ENCODE peak calls at places on chromosome 7, in eight cellular contexts. L, P, C, E, D, H, Q and R are unnamed samples.

GRCh38 chr7:80434043-80434442 is 77.8 kb downstream of the GNAT3 start:
- DNase-seq in E (no peak), H (no peak), C (no peak), Q (no peak), L (no peak), P (no peak), D (no peak), R (no peak)

GRCh38 chr7:90626011-90626410 is 29.9 kb downstream of the CDK14 start:
- DNase-seq in C (no peak), Q (peak; percentile 71), L (no peak), D (peak; percentile 76), E (no peak), H (peak; percentile 81), P (no peak), R (no peak)

GRCh38 chr7:145784809-145785780 is 331.5 kb upstream of the CNTNAP2 start:
- DNase-seq in Q (no peak), E (no peak), P (no peak), L (no peak), D (no peak), H (no peak), C (no peak), R (no peak)

GRCh38 chr7:77993823-77994222 is 195.2 kb downstream of the PHTF2 start:
- DNase-seq in D (no peak), L (no peak), P (no peak), E (no peak), C (no peak), Q (no peak), H (no peak), R (no peak)

GRCh38 chr7:37724732-37725131 is 41.2 kb downstream of the GPR141 start:
- DNase-seq in H (no peak), E (no peak), L (no peak), Q (no peak), D (no peak), P (no peak), C (no peak), R (no peak)

GRCh38 chr7:127322832-127323231 is 69.7 kb downstream of the ZNF800 start:
- DNase-seq in L (no peak), H (no peak), Q (no peak), E (no peak), D (no peak), P (no peak), C (no peak), R (no peak)

GRCh38 chr7:71559214-71559613 is 427.3 kb downstream of the GALNT17 start:
- DNase-seq in E (no peak), D (no peak), C (no peak), Q (no peak), P (no peak), L (no peak), H (no peak), R (no peak)

GRCh38 chr7:85261341-85261740 is 74.5 kb upstream of the SEMA3D start:
- DNase-seq in Q (peak; percentile 16), H (peak; percentile 1), C (no peak), E (no peak), L (no peak), P (no peak), D (peak; percentile 3), R (no peak)

GRCh38 chr7:157684157-157684595 is 347.4 kb downstream of the DNAJB6 start:
- DNase-seq in E (no peak), L (no peak), Q (no peak), C (no peak), P (no peak), D (no peak), H (peak; percentile 30), R (no peak)

GRCh38 chr7:82481499-82482097 is 38.0 kb upstream of the CACNA2D1 start:
- DNase-seq in C (no peak), D (peak; percentile 46), Q (peak; percentile 38), P (no peak), L (peak; percentile 9), H (peak; percentile 2), E (no peak), R (peak; percentile 32)

GRCh38 chr7:30752979-30753378 is 1.0 kb downstream of the INMT start:
- DNase-seq in Q (no peak), P (no peak), D (peak; percentile 83), H (peak; percentile 17), L (no peak), E (no peak), C (peak; percentile 66), R (no peak)

GRCh38 chr7:104928721-104929400 is 85.1 kb upstream of the KMT2E start:
- DNase-seq in E (no peak), L (no peak), C (no peak), H (no peak), P (no peak), Q (peak; percentile 23), D (no peak), R (no peak)

GRCh38 chr7:137462074-137462715 is 118.7 kb upstream of the PTN start:
- DNase-seq in P (no peak), C (no peak), Q (no peak), E (no peak), L (no peak), D (peak; percentile 21), H (peak; percentile 62), R (no peak)

GRCh38 chr7:33183504-33183903 is 54.1 kb downstream of the BBS9 start:
- DNase-seq in H (no peak), E (no peak), D (no peak), L (no peak), P (no peak), C (no peak), Q (peak; percentile 63), R (no peak)

GRCh38 chr7:1103009-1103788 is 15.3 kb downstream of the GPER1 start:
- DNase-seq in H (no peak), P (no peak), L (peak; percentile 46), D (no peak), E (no peak), Q (no peak), C (no peak), R (no peak)

GRCh38 chr7:77783111-77783510 is 15.1 kb downstream of the TMEM60 start:
- DNase-seq in P (no peak), D (no peak), C (no peak), H (peak; percentile 33), Q (no peak), E (no peak), L (no peak), R (no peak)

GRCh38 chr7:69434350-69434749 is 163.9 kb upstream of the AUTS2 start:
- DNase-seq in L (no peak), H (peak; percentile 97), D (peak; percentile 43), Q (no peak), E (no peak), C (no peak), P (no peak), R (no peak)

GRCh38 chr7:2190531-2190930 is 42.2 kb downstream of the MAD1L1 start:
- DNase-seq in L (no peak), P (no peak), E (no peak), C (no peak), Q (peak; percentile 51), H (peak; percentile 89), D (no peak), R (no peak)

GRCh38 chr7:107446531-107446930 is 23.3 kb upstream of the GPR22 start:
- DNase-seq in H (peak; percentile 53), C (no peak), D (no peak), Q (peak; percentile 29), P (no peak), E (no peak), L (no peak), R (no peak)

GRCh38 chr7:21996641-21997040 is 50.9 kb upstream of the CDCA7L start:
- DNase-seq in E (no peak), C (no peak), H (no peak), L (no peak), Q (no peak), P (no peak), D (no peak), R (no peak)

GRCh38 chr7:137948845-137949330 is 53.0 kb downstream of the CREB3L2 start:
- DNase-seq in L (no peak), E (no peak), D (no peak), H (no peak), Q (no peak), P (no peak), C (no peak), R (no peak)

GRCh38 chr7:83001362-83002040 is 161.2 kb downstream of the PCLO start:
- DNase-seq in Q (peak; percentile 44), L (no peak), D (no peak), H (peak; percentile 60), P (no peak), C (no peak), E (no peak), R (no peak)

GRCh38 chr7:30977896-30978564 is 14.3 kb downstream of the GHRHR start:
- DNase-seq in P (no peak), E (no peak), Q (peak; percentile 15), L (peak; percentile 72), D (peak; percentile 33), H (no peak), C (no peak), R (peak; percentile 19)

GRCh38 chr7:64046041-64046389 is 781 bp downstream of the ZNF727 start:
- DNase-seq in C (no peak), H (no peak), D (no peak), P (no peak), E (no peak), L (no peak), Q (no peak), R (no peak)
- H3K4me3 ChIP-seq in C (peak overlapping the region; percentile 66), H (no peak overlapping the region), D (no peak overlapping the region), P (no peak overlapping the region), E (peak overlapping the region; percentile 56), L (no peak overlapping the region), Q (peak overlapping the region; percentile 57), R (no peak overlapping the region)

GRCh38 chr7:23380556-23380955 is 81.4 kb downstream of the MALSU1 start:
- DNase-seq in C (no peak), E (no peak), D (no peak), P (no peak), Q (no peak), L (no peak), H (no peak), R (no peak)
- H3K27ac ChIP-seq in C (no peak overlapping the region), E (no peak overlapping the region), D (no peak overlapping the region), P (no peak overlapping the region), Q (peak overlapping the region; percentile 50), L (no peak overlapping the region), H (no peak overlapping the region), R (no peak overlapping the region)

GRCh38 chr7:108614903-108615302 is 45.2 kb downstream of the DNAJB9 start:
- DNase-seq in E (no peak), H (no peak), Q (no peak), D (no peak), C (no peak), P (no peak), L (no peak), R (no peak)
- H3K4me3 ChIP-seq in E (no peak overlapping the region), H (no peak overlapping the region), Q (no peak overlapping the region), D (no peak overlapping the region), C (no peak overlapping the region), P (no peak overlapping the region), L (no peak overlapping the region), R (no peak overlapping the region)

GRCh38 chr7:44196450-44196872 is 4.3 kb upstream of the YKT6 start:
- DNase-seq in E (no peak), P (peak; percentile 9), H (no peak), L (peak; percentile 75), D (peak; percentile 69), Q (peak; percentile 69), C (no peak), R (peak; percentile 24)

GRCh38 chr7:44197487-44197886 is 3.3 kb upstream of the YKT6 start:
- DNase-seq in E (no peak), L (no peak), H (no peak), D (no peak), C (no peak), Q (no peak), P (no peak), R (no peak)

GRCh38 chr7:44194562-44195145 is 5.4 kb upstream of the GCK start:
- DNase-seq in Q (no peak), L (no peak), C (no peak), E (no peak), P (no peak), D (no peak), H (no peak), R (no peak)

GRCh38 chr7:44194069-44194468 is 4.8 kb upstream of the GCK start:
- DNase-seq in E (no peak), Q (peak; percentile 29), D (no peak), H (no peak), L (no peak), P (no peak), C (no peak), R (no peak)

GRCh38 chr7:44195901-44196300 is 4.9 kb upstream of the YKT6 start:
- DNase-seq in E (no peak), C (no peak), D (no peak), Q (no peak), P (no peak), L (no peak), H (no peak), R (no peak)
- H3K27ac ChIP-seq in E (no peak overlapping the region), C (no peak overlapping the region), D (no peak overlapping the region), Q (no peak overlapping the region), P (no peak overlapping the region), L (no peak overlapping the region), H (no peak overlapping the region), R (no peak overlapping the region)